ENCODE peak calls at places on chromosomes 6 and 20, in four cellular contexts. F, T, D and K are unnamed samples.

GRCh38 chr6:6823568-6824224 is 235.2 kb downstream of the LY86 start:
- DNase-seq in D (no peak), F (no peak), T (no peak), K (no peak)

GRCh38 chr20:43583982-43584432 is 6.7 kb upstream of the IFT52 start:
- DNase-seq in T (peak), F (no peak), D (peak), K (no peak)

GRCh38 chr20:11847827-11848226 is 69.9 kb upstream of the BTBD3 start:
- DNase-seq in T (no peak), F (no peak), D (no peak), K (no peak)

GRCh38 chr6:113719545-113719944 is 137.6 kb upstream of the MARCKS start:
- DNase-seq in T (no peak), D (no peak), F (no peak), K (no peak)

GRCh38 chr6:85459224-85459901 is 9.5 kb downstream of the NT5E start:
- DNase-seq in T (no peak), D (no peak), F (peak), K (no peak)

GRCh38 chr6:146598785-146599405 is at the start of gene ADGB:
- DNase-seq in T (peak), D (peak), F (no peak), K (no peak)

GRCh38 chr6:43081043-43081442 is 4.9 kb downstream of the PTK7 start:
- DNase-seq in D (no peak), T (no peak), F (no peak), K (no peak)

GRCh38 chr6:41723178-41723935 is 12.1 kb downstream of the TFEB start:
- DNase-seq in T (peak), D (peak), F (no peak), K (no peak)

GRCh38 chr20:63225082-63225454 is 9.1 kb upstream of the YTHDF1 start:
- DNase-seq in F (no peak), D (no peak), T (no peak), K (no peak)

GRCh38 chr20:61780066-61780465 is 285.6 kb downstream of the TAF4 start:
- DNase-seq in D (no peak), F (no peak), T (no peak), K (no peak)

GRCh38 chr6:169451065-169451840 is 197.6 kb upstream of the THBS2 start:
- DNase-seq in T (no peak), F (no peak), D (no peak), K (no peak)

GRCh38 chr20:59164681-59165388 is 1.2 kb downstream of the ZNF831 start:
- DNase-seq in T (no peak), D (no peak), F (no peak), K (no peak)

GRCh38 chr6:134721095-134721400 is 228.9 kb downstream of the ALDH8A1 start:
- DNase-seq in F (no peak), T (no peak), D (no peak), K (no peak)

GRCh38 chr6:26457407-26457795 is 354 bp upstream of the BTN2A1 start:
- DNase-seq in F (no peak), T (no peak), D (peak), K (no peak)

GRCh38 chr6:30816791-30817739 is 67.3 kb upstream of the DDR1 start:
- DNase-seq in T (no peak), F (no peak), D (no peak), K (no peak)

GRCh38 chr6:49565261-49565660 is 14.8 kb downstream of the C6orf141 start:
- DNase-seq in F (no peak), T (no peak), D (no peak), K (no peak)

GRCh38 chr20:63708301-63709148 is 686 bp downstream of the ZGPAT start:
- DNase-seq in T (no peak), F (no peak), D (peak), K (no peak)

GRCh38 chr20:47453167-47453782 is 48.4 kb upstream of the NCOA3 start:
- DNase-seq in D (no peak), T (peak), F (peak), K (peak)

DNA sequence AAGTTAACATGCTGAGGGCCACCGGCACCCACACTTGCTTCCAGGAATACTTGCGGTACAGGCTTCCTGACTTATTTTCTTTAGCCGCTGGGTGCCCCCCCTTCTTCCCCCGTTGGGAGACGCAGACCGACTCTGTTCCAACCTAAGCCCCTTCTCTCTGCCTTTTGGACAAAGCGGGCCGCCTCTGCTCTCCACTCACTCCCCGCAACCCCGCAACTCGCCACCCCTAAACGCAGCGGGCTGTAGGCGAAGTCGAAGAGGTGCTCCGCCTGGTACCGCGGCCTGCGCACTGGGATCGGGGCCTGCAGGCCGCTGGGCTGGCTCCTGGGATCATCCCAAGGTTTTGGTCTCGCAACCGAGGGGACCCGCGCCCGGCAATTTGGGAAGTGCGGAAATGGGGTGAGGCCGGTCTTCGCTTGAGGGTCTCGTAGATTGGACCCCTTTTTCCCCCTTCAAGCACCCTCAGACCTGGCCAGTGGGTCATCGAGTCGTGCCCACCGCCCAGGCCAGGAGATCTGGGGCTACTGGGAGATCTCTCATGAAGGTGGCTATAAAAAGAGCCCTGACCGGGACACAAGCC is 4.7 kb upstream of the FOXF2 start:
- DNase-seq in D (no peak), F (no peak), T (no peak), K (no peak)
- H3K27ac ChIP-seq in D (no peak), F (no peak), T (no peak), K (no peak)

GRCh38 chr20:56465997-56466396 is 2.4 kb upstream of the RTF2 start:
- DNase-seq in F (no peak), D (no peak), T (no peak), K (no peak)
- TF ChIP-seq TCF7L2 in F (no peak), D (no peak), T (no peak), K (no peak)

GRCh38 chr6:33176906-33177305 is 15.4 kb downstream of the COL11A2 start:
- DNase-seq in F (no peak), T (no peak), D (no peak), K (no peak)

GRCh38 chr6:33175436-33176069 is 16.7 kb downstream of the COL11A2 start:
- DNase-seq in F (no peak), T (peak), D (no peak), K (no peak)

GRCh38 chr6:33181141-33181540 is 11.1 kb downstream of the COL11A2 start:
- DNase-seq in T (no peak), F (no peak), D (no peak), K (no peak)

GRCh38 chr6:33177552-33178446 is 14.5 kb downstream of the COL11A2 start:
- DNase-seq in F (no peak), T (no peak), D (no peak), K (no peak)

GRCh38 chr6:33178755-33179475 is 13.4 kb downstream of the COL11A2 start:
- DNase-seq in D (no peak), F (no peak), T (no peak), K (no peak)
- H3K27ac ChIP-seq in D (no peak), F (no peak), T (no peak), K (no peak)

GRCh38 chr20:10461495-10461894 is 26.4 kb downstream of the SLX4IP start:
- DNase-seq in D (no peak), F (no peak), T (no peak), K (no peak)
- TF ChIP-seq TCF7L2 in D (no peak), F (no peak), T (no peak), K (no peak)

DNA sequence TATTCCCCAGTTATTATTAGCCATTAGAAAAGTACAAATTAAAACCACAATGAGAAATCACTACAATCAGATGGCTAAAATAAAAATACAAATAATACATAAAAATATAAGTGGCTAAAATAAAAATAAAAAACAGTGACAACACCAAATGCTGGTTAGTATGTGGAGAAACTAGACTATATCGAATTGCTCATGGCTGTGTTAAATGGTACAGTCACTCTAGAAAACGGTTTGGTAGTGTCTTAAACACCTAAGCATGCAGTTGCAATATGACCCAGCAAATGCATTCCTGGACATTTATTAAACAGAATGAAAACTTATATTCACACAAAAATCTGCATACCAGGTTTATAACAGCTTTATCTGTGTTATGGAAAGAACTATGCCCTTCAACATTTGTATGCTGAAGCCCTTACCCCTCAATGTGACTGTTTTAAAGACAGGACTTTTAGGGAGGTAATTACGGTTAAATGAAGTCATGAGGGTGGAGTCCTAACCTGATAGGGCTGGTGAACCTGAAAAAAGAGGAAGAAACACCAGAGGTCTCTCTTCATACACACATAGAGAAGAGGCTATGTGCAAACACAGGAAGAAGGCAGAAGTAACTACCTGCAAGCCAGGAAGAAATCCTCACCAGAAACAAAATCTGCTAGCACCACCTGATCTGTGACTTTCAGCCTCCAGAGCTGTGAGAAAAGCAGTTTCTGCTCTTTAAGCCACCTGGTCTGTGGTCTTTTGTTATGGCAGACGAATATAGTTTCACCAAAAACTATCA is 84.9 kb downstream of the ASCC3 start:
- DNase-seq in F (no peak), T (no peak), D (peak), K (no peak)
- H3K27ac ChIP-seq in F (no peak), T (no peak), D (no peak), K (no peak)

GRCh38 chr6:170500955-170501590 is 52.0 kb downstream of the PSMB1 start:
- DNase-seq in D (no peak), F (no peak), T (no peak), K (no peak)
- TF ChIP-seq TCF7L2 in D (no peak), F (no peak), T (no peak), K (no peak)